ENCODE peak calls at places on chromosome 12, in six cellular contexts. N, G, A, H, T and C are unnamed samples.

GRCh38 chr12:99157946-99158345 is 489.6 kb upstream of the GARIN6 start:
- DNase-seq in G (no peak), H (no peak), T (no peak), A (no peak), N (no peak), C (no peak)

GRCh38 chr12:49000346-49000745 is 1.2 kb upstream of the DDN start:
- DNase-seq in T (no peak), N (no peak), A (no peak), H (no peak), G (no peak), C (no peak)

GRCh38 chr12:43692064-43692463 is 66.5 kb downstream of the PUS7L start:
- DNase-seq in N (no peak), T (no peak), H (no peak), G (no peak), A (peak; percentile 63), C (no peak)

GRCh38 chr12:103571286-103571685 is 15.8 kb upstream of the STAB2 start:
- DNase-seq in H (peak; percentile 12), G (peak; percentile 48), A (peak; percentile 25), N (no peak), T (no peak), C (no peak)

GRCh38 chr12:53378705-53379388 is 1.1 kb upstream of the SP1 start:
- DNase-seq in G (peak; percentile 41), N (no peak), A (no peak), T (no peak), H (peak; percentile 45), C (no peak)

GRCh38 chr12:79710707-79711483 is 20.1 kb upstream of the PAWR start:
- DNase-seq in G (no peak), H (no peak), A (no peak), T (no peak), N (no peak), C (no peak)

GRCh38 chr12:109531411-109531810 is 41.9 kb downstream of the MMAB start:
- DNase-seq in T (no peak), A (no peak), G (no peak), H (no peak), N (no peak), C (no peak)

GRCh38 chr12:76250256-76250655 is 98.0 kb downstream of the BBS10 start:
- DNase-seq in A (peak; percentile 27), N (no peak), T (no peak), G (no peak), H (no peak), C (no peak)

GRCh38 chr12:23729354-23729753 is 220.1 kb downstream of the SOX5 start:
- DNase-seq in N (no peak), A (no peak), G (no peak), T (no peak), H (no peak), C (no peak)

GRCh38 chr12:130881548-130881947 is 9.7 kb downstream of the RAN start:
- DNase-seq in G (no peak), N (no peak), H (no peak), A (no peak), T (no peak), C (no peak)

GRCh38 chr12:49621651-49622500 is 1.5 kb upstream of the PRPF40B start:
- DNase-seq in H (no peak), G (no peak), A (peak; percentile 25), N (no peak), T (no peak), C (no peak)

GRCh38 chr12:78120866-78121590 is 290.3 kb downstream of the NAV3 start:
- DNase-seq in H (peak; percentile 13), A (peak; percentile 15), T (peak; percentile 37), G (no peak), N (no peak), C (no peak)

GRCh38 chr12:59096246-59096645 is 175.9 kb upstream of the LRIG3 start:
- DNase-seq in T (no peak), G (no peak), H (no peak), N (no peak), A (no peak), C (no peak)

GRCh38 chr12:64900540-64900939 is 76.1 kb downstream of the TBC1D30 start:
- DNase-seq in T (no peak), H (no peak), N (no peak), A (peak; percentile 20), G (no peak), C (no peak)

GRCh38 chr12:59097876-59098275 is 177.6 kb upstream of the LRIG3 start:
- DNase-seq in N (no peak), T (no peak), A (no peak), H (no peak), G (no peak), C (no peak)

GRCh38 chr12:53613821-53614220 is 12.4 kb downstream of the ATF7 start:
- DNase-seq in H (no peak), A (no peak), T (no peak), G (no peak), N (no peak), C (no peak)

GRCh38 chr12:64004639-64005038 is 160.1 kb downstream of the SRGAP1 start:
- DNase-seq in A (no peak), N (no peak), T (no peak), G (no peak), H (no peak), C (no peak)

GRCh38 chr12:62977419-62977818 is 42.5 kb upstream of the PPM1H start:
- DNase-seq in T (no peak), H (no peak), N (peak; percentile 33), G (peak; percentile 3), A (peak; percentile 39), C (no peak)

GRCh38 chr12:67099858-67100257 is 169.3 kb upstream of the CAND1 start:
- DNase-seq in T (no peak), N (no peak), G (no peak), A (no peak), H (no peak), C (no peak)

GRCh38 chr12:97672870-97673269 is 210.3 kb downstream of the RMST start:
- DNase-seq in T (no peak), G (no peak), A (no peak), N (no peak), H (no peak), C (no peak)

GRCh38 chr12:114744696-114745095 is 60.7 kb upstream of the TBX3 start:
- DNase-seq in N (no peak), A (no peak), G (no peak), T (no peak), H (no peak), C (no peak)

GRCh38 chr12:9673404-9674225 is 4.1 kb downstream of the CLEC2D start:
- DNase-seq in T (no peak), A (peak; percentile 91), H (no peak), G (no peak), N (no peak), C (peak; percentile 26)

GRCh38 chr12:100797246-100797645 is 2.7 kb downstream of the ANO4 start:
- DNase-seq in A (no peak), G (no peak), H (no peak), N (no peak), T (no peak), C (no peak)

GRCh38 chr12:7935464-7935772 is 569 bp downstream of the SLC2A3 start:
- DNase-seq in H (peak; percentile 66), A (no peak), T (no peak), G (no peak), N (no peak), C (no peak)

GRCh38 chr12:88036368-88036965 is 7.3 kb upstream of the C12orf50 start:
- DNase-seq in G (no peak), T (no peak), A (peak; percentile 21), H (no peak), N (no peak), C (no peak)

GRCh38 chr12:13411287-13411686 is 214.8 kb downstream of the EMP1 start:
- DNase-seq in G (no peak), N (no peak), T (no peak), H (no peak), A (no peak), C (no peak)

GRCh38 chr12:58443273-58443980 is 476.9 kb downstream of the LRIG3 start:
- DNase-seq in A (peak; percentile 37), H (peak; percentile 65), G (no peak), T (no peak), N (no peak), C (no peak)

GRCh38 chr12:49331360-49332222 is 5.4 kb downstream of the C1QL4 start:
- DNase-seq in A (peak; percentile 47), G (no peak), T (peak; percentile 91), H (peak; percentile 74), N (peak; percentile 87), C (no peak)

GRCh38 chr12:53365245-53365904 is 14.6 kb upstream of the SP1 start:
- DNase-seq in H (no peak), N (no peak), T (no peak), A (no peak), G (no peak), C (no peak)

GRCh38 chr12:46675736-46676135 is 150.1 kb downstream of the SLC38A4 start:
- DNase-seq in H (peak; percentile 80), T (no peak), N (no peak), G (peak; percentile 37), A (peak; percentile 45), C (no peak)

GRCh38 chr12:116693259-116694227 is 44.3 kb downstream of the SPRING1 start:
- DNase-seq in H (peak; percentile 61), T (no peak), A (no peak), G (peak; percentile 63), N (no peak), C (no peak)

GRCh38 chr12:121673013-121673441 is 3.6 kb upstream of the MORN3 start:
- DNase-seq in G (no peak), N (peak; percentile 68), T (peak; percentile 46), H (peak; percentile 31), A (peak; percentile 68), C (no peak)

GRCh38 chr12:39127401-39127800 is 222.0 kb upstream of the CPNE8 start:
- DNase-seq in T (no peak), G (no peak), N (no peak), H (peak; percentile 27), A (peak; percentile 66), C (no peak)

GRCh38 chr12:111462134-111462821 is 56.6 kb downstream of the SH2B3 start:
- DNase-seq in H (no peak), N (no peak), T (no peak), G (no peak), A (no peak), C (no peak)

GRCh38 chr12:68497112-68497511 is 113.6 kb upstream of the RAP1B start:
- DNase-seq in A (no peak), H (no peak), T (no peak), N (no peak), G (no peak), C (no peak)